ENCODE peak calls at places on chromosomes 12 and 14, in five cellular contexts. One of them, this sample, is unnamed. For H3K4me1, the result is how much of the 10 kb centered on the place peaks cover.

GRCh38 chr14:56460469-56460868 is 119.1 kb upstream of the TMEM260 start:
- DNase-seq in gastrocnemius medialis: no peak
- DNase-seq in Panc1: no peak
- DNase-seq in fibroblast of lung: no peak
- DNase-seq in upper lobe of right lung: no peak
- DNase-seq in this sample: no peak

GRCh38 chr14:68958553-68958952 is 20.5 kb downstream of the ACTN1 start:
- DNase-seq in gastrocnemius medialis: no peak
- DNase-seq in Panc1: no peak
- DNase-seq in fibroblast of lung: peak
- DNase-seq in upper lobe of right lung: no peak
- DNase-seq in this sample: no peak

GRCh38 chr14:96253140-96253539 is 2.9 kb upstream of the BDKRB1 start:
- DNase-seq in gastrocnemius medialis: no peak
- DNase-seq in Panc1: no peak
- DNase-seq in fibroblast of lung: peak
- DNase-seq in upper lobe of right lung: no peak
- DNase-seq in this sample: no peak

GRCh38 chr14:56129941-56130340 is 11.7 kb downstream of the PELI2 start:
- DNase-seq in gastrocnemius medialis: no peak
- DNase-seq in Panc1: no peak
- DNase-seq in fibroblast of lung: no peak
- DNase-seq in upper lobe of right lung: no peak
- DNase-seq in this sample: no peak

GRCh38 chr12:6887460-6887859 is 14.4 kb upstream of the SPSB2 start:
- DNase-seq in gastrocnemius medialis: no peak
- DNase-seq in Panc1: no peak
- DNase-seq in fibroblast of lung: no peak
- DNase-seq in upper lobe of right lung: peak
- DNase-seq in this sample: no peak

GRCh38 chr12:5578775-5579174 is 146.9 kb downstream of the NTF3 start:
- DNase-seq in gastrocnemius medialis: no peak
- DNase-seq in Panc1: no peak
- DNase-seq in fibroblast of lung: no peak
- DNase-seq in upper lobe of right lung: no peak
- DNase-seq in this sample: no peak

GRCh38 chr12:2453076-2453806 is 341.5 kb upstream of the FKBP4 start:
- DNase-seq in gastrocnemius medialis: no peak
- DNase-seq in Panc1: no peak
- DNase-seq in fibroblast of lung: no peak
- DNase-seq in upper lobe of right lung: no peak
- DNase-seq in this sample: no peak

GRCh38 chr12:6871052-6871957 is 1.8 kb downstream of the SPSB2 start:
- DNase-seq in gastrocnemius medialis: no peak
- DNase-seq in Panc1: no peak
- DNase-seq in fibroblast of lung: no peak
- DNase-seq in upper lobe of right lung: peak
- DNase-seq in this sample: no peak

GRCh38 chr14:71430321-71431168 is 501.7 kb upstream of the RGS6 start:
- DNase-seq in gastrocnemius medialis: no peak
- DNase-seq in Panc1: no peak
- DNase-seq in fibroblast of lung: no peak
- DNase-seq in upper lobe of right lung: no peak
- DNase-seq in this sample: no peak

GRCh38 chr12:121837680-121838079 is 21.0 kb downstream of the HPD start:
- DNase-seq in gastrocnemius medialis: no peak
- DNase-seq in Panc1: no peak
- DNase-seq in fibroblast of lung: no peak
- DNase-seq in upper lobe of right lung: no peak
- DNase-seq in this sample: no peak

GRCh38 chr14:57818511-57818910 is 47.4 kb downstream of the SLC35F4 start:
- DNase-seq in gastrocnemius medialis: no peak
- DNase-seq in Panc1: no peak
- DNase-seq in fibroblast of lung: no peak
- DNase-seq in upper lobe of right lung: no peak
- DNase-seq in this sample: no peak

GRCh38 chr14:25090716-25091454 is 40.9 kb upstream of the STXBP6 start:
- DNase-seq in gastrocnemius medialis: no peak
- DNase-seq in Panc1: no peak
- DNase-seq in fibroblast of lung: no peak
- DNase-seq in upper lobe of right lung: no peak
- DNase-seq in this sample: no peak

GRCh38 chr12:52020539-52021336 is 14.0 kb downstream of the TAMALIN start:
- DNase-seq in gastrocnemius medialis: no peak
- DNase-seq in Panc1: no peak
- DNase-seq in fibroblast of lung: peak
- DNase-seq in upper lobe of right lung: peak
- DNase-seq in this sample: no peak

GRCh38 chr12:19962192-19962591 is 406.1 kb upstream of the PDE3A start:
- DNase-seq in gastrocnemius medialis: no peak
- DNase-seq in Panc1: no peak
- DNase-seq in fibroblast of lung: no peak
- DNase-seq in upper lobe of right lung: no peak
- DNase-seq in this sample: no peak

GRCh38 chr12:114936148-114937099 is 252.4 kb upstream of the TBX3 start:
- DNase-seq in gastrocnemius medialis: no peak
- DNase-seq in Panc1: no peak
- DNase-seq in fibroblast of lung: peak
- DNase-seq in upper lobe of right lung: no peak
- DNase-seq in this sample: no peak

GRCh38 chr12:109736552-109737108 is 23.0 kb downstream of the FAM222A start:
- DNase-seq in gastrocnemius medialis: no peak
- DNase-seq in Panc1: no peak
- DNase-seq in fibroblast of lung: peak
- DNase-seq in upper lobe of right lung: peak
- DNase-seq in this sample: peak

GRCh38 chr14:102697125-102697900 is 79.9 kb upstream of the TRAF3 start:
- DNase-seq in gastrocnemius medialis: no peak
- DNase-seq in Panc1: no peak
- DNase-seq in fibroblast of lung: no peak
- DNase-seq in upper lobe of right lung: no peak
- DNase-seq in this sample: no peak

GRCh38 chr14:71574976-71575375 is 357.3 kb upstream of the RGS6 start:
- DNase-seq in gastrocnemius medialis: no peak
- DNase-seq in Panc1: peak
- DNase-seq in fibroblast of lung: peak
- DNase-seq in upper lobe of right lung: no peak
- DNase-seq in this sample: no peak

GRCh38 chr12:23611320-23611719 is 338.1 kb downstream of the SOX5 start:
- DNase-seq in gastrocnemius medialis: no peak
- DNase-seq in Panc1: no peak
- DNase-seq in fibroblast of lung: peak
- DNase-seq in upper lobe of right lung: no peak
- DNase-seq in this sample: no peak

GRCh38 chr12:57852195-57852594 is 5.7 kb upstream of the CTDSP2 start:
- DNase-seq in gastrocnemius medialis: peak
- DNase-seq in Panc1: no peak
- DNase-seq in fibroblast of lung: no peak
- DNase-seq in upper lobe of right lung: no peak
- DNase-seq in this sample: no peak

GRCh38 chr14:104436047-104436531 is 143.5 kb upstream of the C14orf180 start:
- DNase-seq in gastrocnemius medialis: peak
- DNase-seq in Panc1: no peak
- DNase-seq in fibroblast of lung: peak
- DNase-seq in upper lobe of right lung: peak
- DNase-seq in this sample: no peak

GRCh38 chr14:74301594-74302159 is 1.1 kb downstream of the ABCD4 start:
- DNase-seq in gastrocnemius medialis: no peak
- DNase-seq in Panc1: no peak
- DNase-seq in fibroblast of lung: no peak
- DNase-seq in upper lobe of right lung: no peak
- DNase-seq in this sample: no peak

GRCh38 chr12:32462908-32463307 is 63.5 kb downstream of the FGD4 start:
- DNase-seq in gastrocnemius medialis: peak
- DNase-seq in Panc1: no peak
- DNase-seq in fibroblast of lung: no peak
- DNase-seq in upper lobe of right lung: no peak
- DNase-seq in this sample: no peak

GRCh38 chr12:45299132-45299692 is 83.3 kb downstream of the ANO6 start:
- DNase-seq in gastrocnemius medialis: no peak
- DNase-seq in Panc1: no peak
- DNase-seq in fibroblast of lung: peak
- DNase-seq in upper lobe of right lung: no peak
- DNase-seq in this sample: no peak

GRCh38 chr14:64053694-64054669 is 201.2 kb downstream of the SYNE2 start:
- DNase-seq in gastrocnemius medialis: no peak
- DNase-seq in Panc1: no peak
- DNase-seq in fibroblast of lung: peak
- DNase-seq in upper lobe of right lung: no peak
- DNase-seq in this sample: peak

GRCh38 chr12:123934829-123935228 is 37.8 kb downstream of the CCDC92 start:
- DNase-seq in gastrocnemius medialis: no peak
- DNase-seq in Panc1: no peak
- DNase-seq in fibroblast of lung: peak
- DNase-seq in upper lobe of right lung: peak
- DNase-seq in this sample: no peak

GRCh38 chr12:54028324-54029201 is at the start of gene HOXC6:
- DNase-seq in gastrocnemius medialis: peak
- DNase-seq in Panc1: no peak
- DNase-seq in fibroblast of lung: peak
- DNase-seq in upper lobe of right lung: no peak
- DNase-seq in this sample: no peak

GRCh38 chr12:54026640-54027441 is 1.4 kb upstream of the HOXC6 start:
- DNase-seq in gastrocnemius medialis: no peak
- DNase-seq in Panc1: no peak
- DNase-seq in fibroblast of lung: no peak
- DNase-seq in upper lobe of right lung: no peak
- DNase-seq in this sample: no peak

GRCh38 chr12:54025507-54026393 is 2.5 kb upstream of the HOXC6 start:
- DNase-seq in gastrocnemius medialis: no peak
- DNase-seq in Panc1: no peak
- DNase-seq in fibroblast of lung: no peak
- DNase-seq in upper lobe of right lung: no peak
- DNase-seq in this sample: no peak

GRCh38 chr12:54029529-54030441 is 1.5 kb downstream of the HOXC6 start:
- DNase-seq in gastrocnemius medialis: no peak
- DNase-seq in Panc1: no peak
- DNase-seq in fibroblast of lung: no peak
- DNase-seq in upper lobe of right lung: no peak
- DNase-seq in this sample: no peak

DNA sequence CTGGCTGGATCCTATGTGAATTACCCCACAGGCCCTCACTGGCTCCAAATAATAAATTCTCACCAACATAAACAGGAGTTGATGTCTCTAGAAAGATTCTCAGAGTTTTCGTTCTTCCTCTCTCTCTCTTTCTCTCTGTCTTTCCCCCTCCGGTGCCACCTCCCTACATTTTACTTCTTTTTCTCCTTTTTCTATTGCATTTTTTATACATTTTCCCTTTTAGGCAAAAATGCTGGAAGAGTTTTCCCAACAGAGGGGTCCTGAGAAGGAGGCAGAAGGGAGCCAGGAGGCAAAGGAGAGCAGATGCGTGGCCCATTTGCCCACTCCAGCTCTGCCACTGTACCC is 826 bp upstream of the HOXC6 start:
- DNase-seq in gastrocnemius medialis: no peak
- DNase-seq in Panc1: no peak
- DNase-seq in fibroblast of lung: no peak
- DNase-seq in upper lobe of right lung: no peak
- DNase-seq in this sample: no peak
- H3K27ac ChIP-seq in gastrocnemius medialis: peak
- H3K27ac ChIP-seq in Panc1: peak
- H3K27ac ChIP-seq in fibroblast of lung: no peak
- H3K27ac ChIP-seq in upper lobe of right lung: no peak
- H3K27ac ChIP-seq in this sample: peak

DNA sequence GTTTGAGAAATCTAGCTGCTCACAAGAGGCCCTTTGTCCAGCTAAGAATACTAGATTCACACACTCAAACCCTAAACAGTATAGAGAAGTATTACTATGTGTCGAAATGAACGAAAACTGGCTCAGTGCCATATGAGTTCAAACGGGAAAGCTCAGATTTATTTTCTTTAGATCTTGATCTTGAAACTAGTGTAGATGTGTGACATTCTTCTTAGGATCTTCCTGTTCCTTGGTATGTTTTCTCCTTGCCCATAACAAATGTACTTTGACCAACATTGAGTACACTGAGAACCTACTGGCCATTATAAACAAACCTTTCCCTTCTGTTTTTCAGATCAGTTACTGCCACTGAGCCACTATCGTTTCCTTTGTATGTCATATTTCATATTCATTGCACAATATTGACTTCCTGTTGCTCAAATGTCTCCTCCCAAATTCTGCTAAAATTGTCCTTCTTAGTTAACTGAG is 21.3 kb downstream of the MYBPC1 start:
- DNase-seq in gastrocnemius medialis: no peak
- DNase-seq in Panc1: no peak
- DNase-seq in fibroblast of lung: peak
- DNase-seq in upper lobe of right lung: no peak
- DNase-seq in this sample: no peak
- H3K4me3 ChIP-seq in gastrocnemius medialis: no peak
- H3K4me3 ChIP-seq in Panc1: no peak
- H3K4me3 ChIP-seq in fibroblast of lung: no peak
- H3K4me3 ChIP-seq in upper lobe of right lung: peak
- H3K4me3 ChIP-seq in this sample: peak

DNA sequence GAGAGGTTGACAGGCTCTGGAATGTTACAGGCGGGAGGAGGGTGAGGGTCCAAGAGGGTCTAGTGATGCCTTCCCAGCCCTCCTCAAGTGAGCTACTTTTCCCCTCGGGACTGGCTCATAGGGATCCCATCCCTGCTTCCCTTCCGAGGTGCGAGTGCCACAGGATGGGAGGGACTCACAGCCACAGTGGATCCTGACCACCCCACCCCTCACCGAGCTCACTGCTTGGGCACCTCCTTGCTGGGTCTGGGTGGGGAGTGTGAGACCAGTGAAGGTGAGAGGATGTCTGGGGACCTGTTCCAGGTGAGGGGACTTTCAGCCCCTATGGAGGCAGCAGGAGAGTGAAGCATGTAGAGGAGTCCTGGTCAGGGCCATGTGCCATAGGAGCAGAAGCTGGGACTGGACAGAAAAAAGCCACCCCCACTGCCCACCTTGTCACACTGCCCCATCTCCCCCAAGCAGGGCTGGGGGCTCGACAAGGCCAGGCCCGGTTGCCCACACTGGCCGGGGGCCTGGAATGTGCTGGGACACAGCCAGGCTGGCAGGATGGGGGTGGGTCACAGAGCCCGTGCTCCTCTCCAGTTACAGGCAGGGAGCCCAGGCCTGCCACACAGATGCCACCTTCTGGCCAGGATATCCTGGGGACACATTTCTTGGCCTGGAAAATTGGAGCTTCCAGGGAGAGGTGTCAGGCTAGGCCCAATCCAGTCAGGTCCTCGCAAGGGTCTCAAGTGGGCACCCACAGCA is 1.7 kb upstream of the TNS2 start:
- DNase-seq in gastrocnemius medialis: peak
- DNase-seq in Panc1: no peak
- DNase-seq in fibroblast of lung: no peak
- DNase-seq in upper lobe of right lung: peak
- DNase-seq in this sample: no peak
- H3K4me1 ChIP-seq in gastrocnemius medialis: under half
- H3K4me1 ChIP-seq in Panc1: half or more
- H3K4me1 ChIP-seq in fibroblast of lung: under half
- H3K4me1 ChIP-seq in upper lobe of right lung: half or more
- H3K4me1 ChIP-seq in this sample: under half

DNA sequence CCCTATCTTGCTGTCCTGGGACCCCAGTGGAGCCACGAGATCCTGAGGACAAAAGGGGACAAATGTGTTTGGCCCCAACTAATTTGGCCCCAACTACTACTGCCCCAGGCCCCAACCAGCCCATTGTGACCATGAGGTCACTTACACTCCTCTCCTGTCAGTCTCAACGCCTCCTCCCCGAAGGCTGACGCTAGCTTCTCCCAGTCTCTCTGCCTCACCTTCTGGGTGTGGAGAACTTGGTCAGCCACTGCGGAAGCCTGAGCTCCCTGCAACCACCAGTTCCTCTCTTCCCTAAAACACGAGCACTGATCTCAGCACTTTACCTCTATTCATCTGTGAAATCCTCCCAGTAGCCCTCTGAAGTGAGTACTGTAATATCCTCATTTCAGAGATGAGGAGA is 13.3 kb downstream of the FAM181A start:
- DNase-seq in gastrocnemius medialis: no peak
- DNase-seq in Panc1: no peak
- DNase-seq in fibroblast of lung: no peak
- DNase-seq in upper lobe of right lung: no peak
- DNase-seq in this sample: no peak
- H3K27ac ChIP-seq in gastrocnemius medialis: peak
- H3K27ac ChIP-seq in Panc1: peak
- H3K27ac ChIP-seq in fibroblast of lung: no peak
- H3K27ac ChIP-seq in upper lobe of right lung: no peak
- H3K27ac ChIP-seq in this sample: peak